ENCODE peak calls at places on chromosomes 16 and 17, in nine cellular contexts. C is stimulated activated CD8-positive, alpha-beta memory T cell treated with anti-CD3 and anti-CD28 coated beads, Interleukin-15, amount 100 ng/mL, for 4 hours; R is choroid plexus epithelial cell; Z is C1 segment of cervical spinal cord; Y is glomerular endothelial cell; K is right cardiac atrium; W is activated CD8-positive, alpha-beta T cell treated with anti-CD3 and anti-CD28 coated beads, Interleukin-2, amount 10 ng/mL, durations not matched to agents 7 days and 5 days; U is globus pallidus; A is A549. T is an unnamed sample.

GRCh38 chr16:90042946-90043514 is 23.8 kb upstream of the DBNDD1 start:
- DNase-seq in C (no peak), R (no peak), Z (no peak), Y (no peak), K (no peak), W (no peak), U (no peak), A (no peak), T (no peak)

GRCh38 chr17:6523330-6523729 is 33.0 kb downstream of the PITPNM3 start:
- DNase-seq in C (no peak), R (peak), Z (no peak), Y (no peak), K (no peak), W (no peak), U (no peak), A (peak), T (peak)

GRCh38 chr16:47983999-47984580 is 171.7 kb downstream of the ABCC12 start:
- DNase-seq in C (no peak), R (no peak), Z (no peak), Y (no peak), K (no peak), W (no peak), U (no peak), A (no peak), T (no peak)

GRCh38 chr16:69106491-69107291 is 1.2 kb downstream of the HAS3 start:
- DNase-seq in C (no peak), R (no peak), Z (no peak), Y (no peak), K (no peak), W (no peak), U (no peak), A (no peak), T (peak)

GRCh38 chr17:57671546-57672204 is 73.4 kb downstream of the CCDC182 start:
- DNase-seq in C (peak), R (peak), Z (peak), Y (peak), K (peak), W (peak), U (peak), A (peak), T (peak)

GRCh38 chr17:48930435-48930873 is 14.2 kb downstream of the SNF8 start:
- DNase-seq in C (no peak), R (no peak), Z (no peak), Y (no peak), K (no peak), W (no peak), U (no peak), A (no peak), T (no peak)

GRCh38 chr17:65022751-65023421 is 33.7 kb downstream of the GNA13 start:
- DNase-seq in C (no peak), R (peak), Z (no peak), Y (no peak), K (no peak), W (no peak), U (no peak), A (no peak), T (peak)

GRCh38 chr16:68374961-68375660 is 64.3 kb downstream of the PRMT7 start:
- DNase-seq in C (no peak), R (no peak), Z (no peak), Y (no peak), K (no peak), W (no peak), U (no peak), A (peak), T (no peak)

GRCh38 chr16:73385701-73386100 is 337.8 kb upstream of the ZFHX3 start:
- DNase-seq in C (no peak), R (no peak), Z (no peak), Y (no peak), K (no peak), W (no peak), U (no peak), A (no peak), T (no peak)

GRCh38 chr16:71214771-71215381 is 15.6 kb downstream of the HYDIN start:
- DNase-seq in C (no peak), R (peak), Z (no peak), Y (peak), K (no peak), W (no peak), U (peak), A (peak), T (peak)